ENCODE peak calls at places on chromosomes 2 and 18, in six cellular contexts. J is adipocyte, G is heart left ventricle, E is bronchial epithelial cell, L is PC-9, M is fibroblast of mammary gland. K is an unnamed sample.

GRCh38 chr2:4047961-4048891 is 344.9 kb downstream of the DCDC2C start:
- DNase-seq in J (no peak), G (no peak), E (peak), L (no peak), M (no peak), K (no peak)

GRCh38 chr2:240611601-240612210 is 13.6 kb upstream of the GPR35 start:
- DNase-seq in J (no peak), G (no peak), E (no peak), L (no peak), M (no peak), K (no peak)

GRCh38 chr18:34880882-34881852 is 160.0 kb upstream of the MAPRE2 start:
- DNase-seq in J (peak), G (no peak), E (peak), L (no peak), M (peak), K (peak)

GRCh38 chr2:128390991-128391630 is 72.4 kb upstream of the HS6ST1 start:
- DNase-seq in J (no peak), G (no peak), E (no peak), L (no peak), M (no peak), K (no peak)

GRCh38 chr2:241129086-241129871 is 20.0 kb downstream of the PASK start:
- DNase-seq in J (peak), G (no peak), E (no peak), L (no peak), M (no peak), K (no peak)

GRCh38 chr2:173090291-173090877 is 14.7 kb downstream of the MAP3K20 start:
- DNase-seq in J (peak), G (peak), E (peak), L (no peak), M (peak), K (no peak)

GRCh38 chr2:26597197-26597596 is 44.0 kb downstream of the CIB4 start:
- DNase-seq in J (no peak), G (no peak), E (peak), L (no peak), M (no peak), K (no peak)

GRCh38 chr2:217433522-217433921 is 569.3 kb downstream of the TNS1 start:
- DNase-seq in J (no peak), G (no peak), E (no peak), L (no peak), M (no peak), K (no peak)

GRCh38 chr18:72541871-72542690 is 2.1 kb downstream of the CBLN2 start:
- DNase-seq in J (peak), G (no peak), E (no peak), L (no peak), M (no peak), K (no peak)

GRCh38 chr2:205520311-205520710 is 162.0 kb upstream of the NRP2 start:
- DNase-seq in J (no peak), G (no peak), E (no peak), L (no peak), M (no peak), K (no peak)

GRCh38 chr2:216002274-216002673 is 11.1 kb downstream of the MREG start:
- DNase-seq in J (no peak), G (no peak), E (no peak), L (no peak), M (no peak), K (no peak)

GRCh38 chr2:98800330-98801064 is 69.6 kb upstream of the MGAT4A start:
- DNase-seq in J (no peak), G (no peak), E (no peak), L (no peak), M (no peak), K (no peak)

GRCh38 chr2:51213826-51214225 is 181.9 kb upstream of the NRXN1 start:
- DNase-seq in J (no peak), G (no peak), E (no peak), L (no peak), M (no peak), K (peak)

GRCh38 chr2:3171564-3172264 is 205.9 kb downstream of the EIPR1 start:
- DNase-seq in J (no peak), G (no peak), E (peak), L (no peak), M (no peak), K (no peak)

GRCh38 chr2:73282924-73283544 is 1.2 kb downstream of the FBXO41 start:
- DNase-seq in J (no peak), G (no peak), E (no peak), L (no peak), M (no peak), K (no peak)

GRCh38 chr18:49613141-49613641 is 51.3 kb downstream of the LIPG start:
- DNase-seq in J (no peak), G (no peak), E (no peak), L (no peak), M (no peak), K (peak)

GRCh38 chr2:183967756-183968155 is 630.6 kb upstream of the ZNF804A start:
- DNase-seq in J (no peak), G (no peak), E (no peak), L (no peak), M (no peak), K (no peak)

GRCh38 chr18:76932026-76932819 is 109.9 kb downstream of the ZNF236 start:
- DNase-seq in J (no peak), G (no peak), E (no peak), L (no peak), M (peak), K (no peak)

GRCh38 chr2:191369034-191369433 is 123.8 kb downstream of the MYO1B start:
- DNase-seq in J (no peak), G (no peak), E (no peak), L (no peak), M (peak), K (no peak)

GRCh38 chr2:30938196-30938595 is 130.9 kb upstream of the CAPN13 start:
- DNase-seq in J (no peak), G (no peak), E (no peak), L (no peak), M (no peak), K (no peak)

GRCh38 chr18:5900249-5900648 is 4.9 kb upstream of the TMEM200C start:
- DNase-seq in J (no peak), G (no peak), E (peak), L (peak), M (no peak), K (peak)

GRCh38 chr18:2411381-2411977 is 159.8 kb downstream of the METTL4 start:
- DNase-seq in J (peak), G (no peak), E (peak), L (peak), M (no peak), K (peak)

GRCh38 chr18:3688682-3689081 is 238.7 kb downstream of the TGIF1 start:
- DNase-seq in J (peak), G (no peak), E (peak), L (no peak), M (peak), K (peak)

GRCh38 chr2:37274354-37274965 is 43.0 kb downstream of the NDUFAF7 start:
- DNase-seq in J (peak), G (no peak), E (no peak), L (no peak), M (no peak), K (no peak)

GRCh38 chr2:154455871-154456270 is 242.6 kb upstream of the KCNJ3 start:
- DNase-seq in J (peak), G (no peak), E (no peak), L (no peak), M (peak), K (no peak)

GRCh38 chr2:152055366-152056108 is 43.3 kb downstream of the CACNB4 start:
- DNase-seq in J (no peak), G (no peak), E (peak), L (peak), M (peak), K (peak)

GRCh38 chr2:66888791-66889631 is 454.1 kb downstream of the MEIS1 start:
- DNase-seq in J (peak), G (no peak), E (peak), L (peak), M (peak), K (peak)

GRCh38 chr2:108621087-108621559 is 86.9 kb downstream of the LIMS1 start:
- DNase-seq in J (no peak), G (no peak), E (peak), L (peak), M (no peak), K (no peak)

GRCh38 chr18:11309172-11309571 is 159.8 kb upstream of the PIEZO2 start:
- DNase-seq in J (peak), G (no peak), E (no peak), L (no peak), M (peak), K (no peak)

GRCh38 chr2:74540291-74540690 is 10.6 kb downstream of the HTRA2 start:
- DNase-seq in J (no peak), G (peak), E (no peak), L (no peak), M (peak), K (no peak)

GRCh38 chr18:62963522-62963921 is 248.2 kb downstream of the PHLPP1 start:
- DNase-seq in J (no peak), G (no peak), E (no peak), L (no peak), M (no peak), K (no peak)

GRCh38 chr2:62147610-62148301 is 48.2 kb upstream of the B3GNT2 start:
- DNase-seq in J (no peak), G (no peak), E (peak), L (peak), M (peak), K (no peak)

GRCh38 chr18:79935098-79935480 is 16.4 kb downstream of the SLC66A2 start:
- DNase-seq in J (no peak), G (no peak), E (no peak), L (no peak), M (no peak), K (no peak)

GRCh38 chr2:216235462-216235861 is 126.3 kb downstream of the XRCC5 start:
- DNase-seq in J (no peak), G (no peak), E (no peak), L (no peak), M (no peak), K (no peak)

GRCh38 chr2:38109732-38110181 is 33.8 kb upstream of the CYP1B1 start:
- DNase-seq in J (no peak), G (no peak), E (peak), L (peak), M (peak), K (no peak)

GRCh38 chr2:232260075-232260474 is 118.5 kb upstream of the ALPP start:
- DNase-seq in J (peak), G (peak), E (peak), L (peak), M (peak), K (peak)

GRCh38 chr18:36729197-36729596 is 99.6 kb downstream of the TPGS2 start:
- DNase-seq in J (no peak), G (no peak), E (no peak), L (no peak), M (no peak), K (no peak)

GRCh38 chr2:195562624-195563566 is 94.1 kb upstream of the SLC39A10 start:
- DNase-seq in J (peak), G (no peak), E (no peak), L (no peak), M (no peak), K (no peak)

GRCh38 chr2:20350105-20350712 is 435 bp downstream of the PUM2 start:
- DNase-seq in J (peak), G (peak), E (no peak), L (no peak), M (no peak), K (no peak)

GRCh38 chr2:231642631-231643493 is 50.2 kb downstream of the TEX44 start:
- DNase-seq in J (peak), G (peak), E (peak), L (peak), M (peak), K (peak)

DNA sequence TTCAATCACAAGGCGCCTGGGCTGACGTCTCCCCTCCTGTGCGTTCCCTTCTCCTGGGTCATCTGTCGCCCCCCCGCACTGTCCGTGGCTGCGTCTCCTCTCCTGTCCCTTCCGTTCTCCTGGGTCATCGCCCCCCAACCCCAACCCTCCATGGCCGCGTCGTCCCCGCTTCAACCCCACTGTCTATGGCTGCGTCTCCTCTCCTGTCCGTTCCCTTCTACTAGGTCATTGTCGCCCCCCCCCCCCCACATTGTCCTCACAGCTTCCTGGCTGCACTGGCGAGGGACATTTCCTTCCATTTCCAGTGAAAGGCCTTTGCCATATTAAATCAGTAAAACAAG is 118.9 kb downstream of the TMEM18 start:
- DNase-seq in J (no peak), G (no peak), E (no peak), L (no peak), M (no peak), K (no peak)
- H3K4me3 ChIP-seq in J (peak), G (no peak), E (no peak), L (no peak), M (no peak), K (no peak)

GRCh38 chr2:88181511-88181910 is 11.4 kb downstream of the THNSL2 start:
- DNase-seq in J (peak), G (no peak), E (peak), L (no peak), M (peak), K (peak)
- H3K4me3 ChIP-seq in J (no peak), G (no peak), E (no peak), L (no peak), M (no peak), K (no peak)

GRCh38 chr18:22606563-22607283 is 189.0 kb upstream of the CTAGE1 start:
- DNase-seq in J (no peak), G (no peak), E (no peak), L (no peak), M (no peak), K (peak)
- H3K4me3 ChIP-seq in J (no peak), G (no peak), E (no peak), L (no peak), M (no peak), K (no peak)

GRCh38 chr2:41736105-41736567 is 311.7 kb upstream of the PKDCC start:
- DNase-seq in J (no peak), G (no peak), E (peak), L (no peak), M (peak), K (no peak)
- H3K4me3 ChIP-seq in J (no peak), G (no peak), E (no peak), L (no peak), M (no peak), K (no peak)

GRCh38 chr2:55760125-55760524 is 66.5 kb upstream of the PNPT1 start:
- DNase-seq in J (no peak), G (no peak), E (no peak), L (no peak), M (no peak), K (no peak)

GRCh38 chr2:55761024-55761423 is 67.4 kb upstream of the PNPT1 start:
- DNase-seq in J (peak), G (no peak), E (peak), L (no peak), M (peak), K (no peak)

GRCh38 chr2:55763721-55764120 is 70.1 kb upstream of the PNPT1 start:
- DNase-seq in J (no peak), G (no peak), E (peak), L (no peak), M (no peak), K (no peak)

GRCh38 chr2:55759271-55759921 is 65.8 kb upstream of the PNPT1 start:
- DNase-seq in J (no peak), G (no peak), E (no peak), L (no peak), M (no peak), K (no peak)

DNA sequence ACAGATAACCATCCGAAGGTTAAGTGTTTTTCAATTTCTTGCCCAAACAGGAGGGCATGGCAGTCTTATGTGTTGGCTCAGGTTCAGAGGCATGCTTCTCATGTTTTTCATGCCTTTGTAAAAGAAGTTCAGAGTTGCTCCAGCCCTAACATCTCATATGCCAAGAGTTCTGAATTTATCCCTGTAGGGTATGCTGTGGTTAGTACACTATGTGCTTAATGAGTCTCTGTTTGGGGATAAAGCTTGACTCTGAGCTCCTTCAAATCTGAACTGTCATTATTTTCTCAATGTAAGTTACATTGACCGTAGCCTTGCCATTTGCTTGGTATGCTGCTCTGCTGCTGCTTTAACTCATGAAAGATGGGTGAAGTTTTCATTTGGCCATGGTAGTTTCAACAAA is 67.9 kb upstream of the PNPT1 start:
- DNase-seq in J (peak), G (no peak), E (peak), L (no peak), M (peak), K (no peak)
- H3K4me3 ChIP-seq in J (peak), G (no peak), E (no peak), L (no peak), M (no peak), K (no peak)